ENCODE peak calls at places on chromosome 15, in seven cellular contexts. Y is heart left ventricle, U is tibial nerve, T is PC-3, B is lung, V is GM12878, R is psoas muscle. S is an unnamed sample. For H3K4me1 and H3K9me3, the result is how much of the 10 kb centered on the place peaks cover.

GRCh38 chr15:43317566-43318184 is 12.7 kb downstream of the LCMT2 start:
- DNase-seq in Y (no peak), U (no peak), T (no peak), B (no peak), V (no peak), R (no peak), S (no peak)

GRCh38 chr15:29107291-29107890 is 162.2 kb downstream of the NSMCE3 start:
- DNase-seq in Y (peak), U (no peak), T (no peak), B (no peak), V (no peak), R (peak), S (no peak)

GRCh38 chr15:82828064-82828463 is 18.6 kb downstream of the WHAMM start:
- DNase-seq in Y (no peak), U (no peak), T (no peak), B (no peak), V (no peak), R (no peak), S (no peak)

GRCh38 chr15:69412274-69412673 is 1.9 kb upstream of the KIF23 start:
- DNase-seq in Y (no peak), U (no peak), T (no peak), B (no peak), V (no peak), R (no peak), S (no peak)

GRCh38 chr15:34773916-34774315 is 19.1 kb upstream of the GJD2 start:
- DNase-seq in Y (no peak), U (no peak), T (no peak), B (no peak), V (no peak), R (no peak), S (no peak)

GRCh38 chr15:38061856-38062649 is 127.6 kb downstream of the TMCO5A start:
- DNase-seq in Y (no peak), U (no peak), T (no peak), B (no peak), V (no peak), R (no peak), S (no peak)

GRCh38 chr15:62163847-62164499 is 1.1 kb downstream of the C2CD4B start:
- DNase-seq in Y (peak), U (no peak), T (no peak), B (no peak), V (no peak), R (no peak), S (peak)

GRCh38 chr15:99155961-99156443 is 51.1 kb downstream of the SYNM start:
- DNase-seq in Y (no peak), U (no peak), T (peak), B (no peak), V (no peak), R (no peak), S (no peak)

GRCh38 chr15:89419370-89419984 is 76.9 kb downstream of the RHCG start:
- DNase-seq in Y (no peak), U (no peak), T (peak), B (no peak), V (no peak), R (peak), S (no peak)

GRCh38 chr15:83372434-83372873 is 74.7 kb upstream of the SH3GL3 start:
- DNase-seq in Y (no peak), U (no peak), T (peak), B (no peak), V (no peak), R (no peak), S (no peak)

GRCh38 chr15:86231864-86232801 is 152.5 kb downstream of the AGBL1 start:
- DNase-seq in Y (no peak), U (peak), T (peak), B (no peak), V (no peak), R (no peak), S (peak)

GRCh38 chr15:92707880-92708551 is 52.4 kb upstream of the FAM174B start:
- DNase-seq in Y (no peak), U (no peak), T (no peak), B (no peak), V (no peak), R (no peak), S (no peak)

GRCh38 chr15:26873846-26874245 is 7.0 kb downstream of the GABRA5 start:
- DNase-seq in Y (no peak), U (no peak), T (no peak), B (no peak), V (no peak), R (no peak), S (no peak)

GRCh38 chr15:94670436-94671034 is 439.2 kb downstream of the MCTP2 start:
- DNase-seq in Y (no peak), U (peak), T (peak), B (no peak), V (no peak), R (no peak), S (no peak)

GRCh38 chr15:64503640-64504039 is 43.3 kb downstream of the ZNF609 start:
- DNase-seq in Y (no peak), U (no peak), T (no peak), B (no peak), V (no peak), R (no peak), S (no peak)
- H3K4me1 ChIP-seq in Y (under half), U (under half), T (under half), B (under half), V (under half), R (under half), S (under half)

GRCh38 chr15:90948506-90948905 is 6.2 kb upstream of the RCCD1 start:
- DNase-seq in Y (no peak), U (no peak), T (no peak), B (no peak), V (no peak), R (no peak), S (no peak)
- H3K9me3 ChIP-seq in Y (under half), U (under half), T (under half), B (under half), V (under half), R (under half), S (under half)

DNA sequence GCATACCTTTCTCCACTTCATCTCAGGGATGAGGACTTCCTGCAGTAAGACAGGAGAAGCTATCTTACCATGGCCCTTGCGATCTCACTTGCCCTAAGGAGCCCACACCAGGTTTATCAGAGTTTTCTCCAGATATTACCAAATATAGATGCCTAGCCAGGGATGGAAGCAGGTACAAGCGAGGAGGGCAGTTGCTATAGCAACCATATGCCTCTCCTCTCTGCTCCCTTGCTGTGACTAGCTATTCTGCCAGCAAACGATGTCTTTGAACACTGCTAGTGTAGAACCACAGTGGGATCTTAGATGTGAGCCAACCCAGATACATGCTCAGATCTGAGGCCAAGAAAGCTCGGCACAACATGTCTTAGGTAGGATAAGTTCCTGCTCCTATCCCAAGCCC is 33.9 kb downstream of the GRAMD2A start:
- DNase-seq in Y (no peak), U (no peak), T (no peak), B (no peak), V (no peak), R (no peak), S (no peak)
- H3K4me1 ChIP-seq in Y (under half), U (under half), T (under half), B (under half), V (under half), R (under half), S (under half)

GRCh38 chr15:74428442-74428787 is 5.3 kb downstream of the SEMA7A start:
- DNase-seq in Y (no peak), U (no peak), T (no peak), B (no peak), V (no peak), R (no peak), S (no peak)

GRCh38 chr15:74427607-74428441 is 5.9 kb downstream of the SEMA7A start:
- DNase-seq in Y (no peak), U (no peak), T (no peak), B (no peak), V (no peak), R (no peak), S (no peak)

GRCh38 chr15:74424901-74425528 is 8.7 kb downstream of the SEMA7A start:
- DNase-seq in Y (no peak), U (no peak), T (no peak), B (no peak), V (no peak), R (no peak), S (no peak)

GRCh38 chr15:74425634-74426033 is 8.1 kb downstream of the SEMA7A start:
- DNase-seq in Y (no peak), U (no peak), T (no peak), B (no peak), V (no peak), R (no peak), S (no peak)

DNA sequence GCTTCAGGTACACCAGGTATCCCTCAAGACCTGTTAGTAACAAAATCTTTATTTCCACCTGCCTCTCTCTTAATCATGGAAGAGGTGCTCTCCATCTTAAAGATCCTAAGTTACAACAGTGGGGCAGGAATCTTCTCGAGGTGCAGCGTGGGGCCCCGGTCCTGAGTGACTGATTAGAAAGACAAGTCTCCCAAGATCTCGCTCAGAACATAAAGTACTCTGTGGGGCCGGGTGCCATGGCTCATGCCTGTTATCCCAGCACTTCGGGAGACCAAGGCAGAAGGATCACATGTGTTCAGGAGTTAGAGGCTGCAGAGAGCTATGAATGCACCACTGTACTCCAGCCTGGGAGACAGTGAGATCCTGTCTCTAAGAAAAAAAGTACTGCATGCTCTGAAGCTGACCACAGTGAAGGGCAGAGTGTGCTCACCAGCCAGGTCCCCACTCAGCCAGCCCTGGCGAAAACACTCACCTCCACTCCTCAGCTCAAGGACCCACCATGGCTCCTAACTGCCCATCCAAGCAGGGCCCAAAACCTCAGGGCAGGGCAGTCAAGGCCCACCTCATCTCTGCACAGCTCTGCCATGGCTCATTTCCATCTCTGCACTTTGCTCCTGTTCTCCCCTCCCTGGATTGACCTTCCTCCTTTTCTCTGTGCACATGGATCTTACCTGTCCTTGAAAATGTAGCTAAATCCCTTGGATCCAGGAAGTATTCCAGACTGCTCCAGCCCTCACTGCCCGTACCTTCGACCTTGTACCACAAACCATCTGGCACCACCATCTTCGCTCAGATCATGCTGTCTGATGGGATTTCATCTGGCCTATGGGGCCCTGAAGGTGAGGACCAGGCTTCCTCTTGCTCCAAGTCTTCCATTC is 7.1 kb downstream of the SEMA7A start:
- DNase-seq in Y (no peak), U (no peak), T (no peak), B (no peak), V (no peak), R (no peak), S (no peak)
- H3K9me3 ChIP-seq in Y (under half), U (under half), T (under half), B (under half), V (under half), R (under half), S (under half)

GRCh38 chr15:70670680-70671079 is 92.7 kb downstream of the UACA start:
- DNase-seq in Y (no peak), U (no peak), T (peak), B (no peak), V (no peak), R (no peak), S (no peak)
- H3K4me1 ChIP-seq in Y (under half), U (under half), T (under half), B (under half), V (under half), R (under half), S (under half)

GRCh38 chr15:87829651-87830050 is 426.9 kb downstream of the NTRK3 start:
- DNase-seq in Y (no peak), U (no peak), T (no peak), B (no peak), V (no peak), R (peak), S (no peak)
- H3K9me3 ChIP-seq in Y (under half), U (under half), T (under half), B (under half), V (under half), R (under half), S (under half)

DNA sequence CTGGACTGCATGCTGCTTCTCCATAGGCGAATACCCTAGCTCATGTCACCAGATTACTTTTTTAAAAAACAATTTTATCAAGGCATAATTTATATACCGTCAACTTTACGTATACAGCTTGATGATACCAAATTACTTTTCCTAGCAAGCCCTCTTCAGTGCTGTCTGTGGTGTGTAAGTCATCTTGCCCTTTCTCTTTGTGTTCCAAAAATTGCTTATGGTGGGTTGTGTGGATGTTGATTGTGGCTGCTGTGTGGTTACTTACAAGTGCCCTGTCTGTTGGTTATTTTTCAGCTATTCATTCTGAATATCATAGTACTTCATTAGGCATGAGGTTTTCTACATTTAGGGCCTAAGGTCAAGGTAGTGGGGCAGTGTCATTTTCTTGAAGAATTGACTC is 12.8 kb downstream of the TMOD3 start:
- DNase-seq in Y (no peak), U (no peak), T (no peak), B (no peak), V (no peak), R (no peak), S (no peak)
- H3K4me1 ChIP-seq in Y (under half), U (under half), T (half or more), B (under half), V (under half), R (under half), S (under half)